ENCODE peak calls at places on chromosome 21, in nine cellular contexts. L, T, K, V, G, E, B, A and Q are unnamed samples.

GRCh38 chr21:41761211-41762181 is 5.4 kb downstream of the RIPK4 start:
- DNase-seq in L (no peak), T (no peak), K (peak), V (no peak), G (no peak), E (peak), B (peak), A (peak), Q (peak)

GRCh38 chr21:21851657-21852056 is 853.4 kb downstream of the NCAM2 start:
- DNase-seq in L (no peak), T (no peak), K (no peak), V (no peak), G (no peak), E (no peak), B (peak), A (no peak), Q (no peak)

GRCh38 chr21:26072891-26073615 is 97.5 kb downstream of the APP start:
- DNase-seq in L (no peak), T (no peak), K (no peak), V (no peak), G (no peak), E (no peak), B (no peak), A (no peak), Q (peak)

GRCh38 chr21:36207577-36208320 is 51.1 kb downstream of the DOP1B start:
- DNase-seq in L (peak), T (no peak), K (no peak), V (no peak), G (peak), E (no peak), B (no peak), A (no peak), Q (no peak)

GRCh38 chr21:14916676-14917141 is 148.1 kb downstream of the NRIP1 start:
- DNase-seq in L (no peak), T (no peak), K (no peak), V (no peak), G (no peak), E (no peak), B (no peak), A (no peak), Q (no peak)

GRCh38 chr21:20266369-20266710 is 731.9 kb upstream of the NCAM2 start:
- DNase-seq in L (no peak), T (no peak), K (no peak), V (no peak), G (no peak), E (no peak), B (no peak), A (no peak), Q (no peak)

GRCh38 chr21:15894596-15894995 is 164.8 kb downstream of the USP25 start:
- DNase-seq in L (peak), T (no peak), K (no peak), V (no peak), G (no peak), E (no peak), B (peak), A (no peak), Q (no peak)

GRCh38 chr21:39451332-39452206 is at the start of gene SH3BGR:
- DNase-seq in L (no peak), T (no peak), K (no peak), V (no peak), G (no peak), E (no peak), B (no peak), A (no peak), Q (no peak)

GRCh38 chr21:37631319-37632117 is 264.9 kb downstream of the DYRK1A start:
- DNase-seq in L (peak), T (no peak), K (no peak), V (no peak), G (no peak), E (no peak), B (no peak), A (no peak), Q (no peak)

GRCh38 chr21:37071561-37072238 is 1.2 kb downstream of the PIGP start:
- DNase-seq in L (peak), T (no peak), K (no peak), V (no peak), G (peak), E (peak), B (peak), A (no peak), Q (peak)

GRCh38 chr21:39527067-39527595 is 75.4 kb downstream of the SH3BGR start:
- DNase-seq in L (no peak), T (no peak), K (no peak), V (no peak), G (no peak), E (no peak), B (no peak), A (no peak), Q (no peak)

GRCh38 chr21:15752763-15753407 is 23.1 kb downstream of the USP25 start:
- DNase-seq in L (no peak), T (no peak), K (no peak), V (no peak), G (no peak), E (no peak), B (no peak), A (no peak), Q (no peak)

GRCh38 chr21:36134820-36135390 is at the start of gene CBR3:
- DNase-seq in L (peak), T (no peak), K (no peak), V (peak), G (peak), E (no peak), B (no peak), A (no peak), Q (no peak)

GRCh38 chr21:42237577-42237976 is 18.6 kb downstream of the ABCG1 start:
- DNase-seq in L (no peak), T (no peak), K (no peak), V (no peak), G (no peak), E (no peak), B (no peak), A (no peak), Q (no peak)

GRCh38 chr21:43627527-43627926 is 31.8 kb downstream of the HSF2BP start:
- DNase-seq in L (no peak), T (no peak), K (no peak), V (no peak), G (no peak), E (no peak), B (no peak), A (no peak), Q (no peak)

GRCh38 chr21:38323721-38324591 is 67.2 kb downstream of the KCNJ15 start:
- DNase-seq in L (no peak), T (no peak), K (peak), V (no peak), G (peak), E (peak), B (no peak), A (no peak), Q (peak)

GRCh38 chr21:39033878-39034589 is 149.2 kb downstream of the PSMG1 start:
- DNase-seq in L (peak), T (no peak), K (no peak), V (no peak), G (no peak), E (peak), B (no peak), A (no peak), Q (no peak)

GRCh38 chr21:41501919-41502318 is 6.0 kb downstream of the TMPRSS2 start:
- DNase-seq in L (no peak), T (no peak), K (no peak), V (no peak), G (no peak), E (no peak), B (peak), A (no peak), Q (no peak)

GRCh38 chr21:31397939-31398338 is 53.9 kb upstream of the TIAM1 start:
- DNase-seq in L (no peak), T (no peak), K (peak), V (no peak), G (no peak), E (no peak), B (no peak), A (peak), Q (no peak)

GRCh38 chr21:26683996-26684395 is 110.9 kb upstream of the CYYR1 start:
- DNase-seq in L (no peak), T (no peak), K (no peak), V (no peak), G (no peak), E (no peak), B (no peak), A (no peak), Q (no peak)